ENCODE peak calls at places on chromosome 14, in eight cellular contexts. H is GM23248, Z is hepatocyte, E is GM23338, I is PC-3, Y is HCT116, V is OCI-LY7, R is MM.1S. J is an unnamed sample.

GRCh38 chr14:99579903-99580570 is 24.0 kb downstream of the CCDC85C start:
- DNase-seq in H (peak; percentile 45), Z (peak; percentile 77), E (peak; percentile 54), I (peak; percentile 96), Y (peak; percentile 47), V (peak; percentile 17), R (no peak), J (peak; percentile 65)

GRCh38 chr14:52602131-52602530 is 49.5 kb downstream of the GPR137C start:
- DNase-seq in H (no peak), Z (no peak), E (no peak), I (no peak), Y (no peak), V (no peak), R (no peak), J (no peak)

GRCh38 chr14:95320076-95320895 is 578 bp upstream of the CLMN start:
- DNase-seq in H (no peak), Z (no peak), E (peak; percentile 69), I (no peak), Y (no peak), V (peak; percentile 48), R (no peak), J (no peak)

GRCh38 chr14:87566986-87567385 is 426.0 kb downstream of the GALC start:
- DNase-seq in H (peak; percentile 3), Z (peak; percentile 27), E (peak; percentile 1), I (no peak), Y (no peak), V (no peak), R (no peak), J (no peak)

GRCh38 chr14:72416892-72417291 is 477.0 kb downstream of the DPF3 start:
- DNase-seq in H (no peak), Z (no peak), E (no peak), I (peak; percentile 47), Y (peak; percentile 34), V (peak; percentile 35), R (peak; percentile 81), J (no peak)

GRCh38 chr14:33707751-33708150 is 243.1 kb downstream of the EGLN3 start:
- DNase-seq in H (no peak), Z (no peak), E (no peak), I (no peak), Y (no peak), V (no peak), R (no peak), J (no peak)

GRCh38 chr14:68094158-68094557 is 274.6 kb downstream of the RAD51B start:
- DNase-seq in H (peak; percentile 20), Z (no peak), E (no peak), I (peak; percentile 42), Y (no peak), V (no peak), R (no peak), J (no peak)

GRCh38 chr14:69303086-69303485 is 43.1 kb downstream of the GALNT16 start:
- DNase-seq in H (no peak), Z (no peak), E (peak; percentile 33), I (no peak), Y (no peak), V (no peak), R (no peak), J (no peak)

GRCh38 chr14:56491299-56492285 is 88.0 kb upstream of the TMEM260 start:
- DNase-seq in H (peak; percentile 61), Z (peak; percentile 81), E (peak; percentile 97), I (peak; percentile 87), Y (peak; percentile 79), V (peak; percentile 62), R (peak; percentile 59), J (peak; percentile 91)

GRCh38 chr14:54529811-54530210 is 20.1 kb downstream of the CGRRF1 start:
- DNase-seq in H (peak; percentile 73), Z (no peak), E (no peak), I (peak; percentile 87), Y (no peak), V (no peak), R (no peak), J (no peak)

GRCh38 chr14:52974406-52974805 is 23.6 kb upstream of the FERMT2 start:
- DNase-seq in H (peak; percentile 15), Z (no peak), E (no peak), I (peak; percentile 54), Y (no peak), V (no peak), R (no peak), J (no peak)

GRCh38 chr14:99831915-99832314 is 38.7 kb downstream of the EML1 start:
- DNase-seq in H (no peak), Z (no peak), E (no peak), I (no peak), Y (no peak), V (no peak), R (no peak), J (no peak)

GRCh38 chr14:56687123-56687522 is 107.5 kb downstream of the TMEM260 start:
- DNase-seq in H (no peak), Z (no peak), E (no peak), I (peak; percentile 26), Y (no peak), V (no peak), R (no peak), J (no peak)

GRCh38 chr14:34983148-34983760 is 462 bp downstream of the SRP54 start:
- DNase-seq in H (no peak), Z (no peak), E (no peak), I (no peak), Y (no peak), V (no peak), R (peak; percentile 7), J (no peak)

GRCh38 chr14:104826197-104826857 is 25.4 kb downstream of the ZBTB42 start:
- DNase-seq in H (peak; percentile 87), Z (peak; percentile 94), E (peak; percentile 84), I (peak; percentile 90), Y (peak; percentile 47), V (peak; percentile 73), R (peak; percentile 62), J (peak; percentile 89)

GRCh38 chr14:49982522-49982951 is 89.7 kb downstream of the ARF6 start:
- DNase-seq in H (peak; percentile 94), Z (no peak), E (no peak), I (no peak), Y (no peak), V (no peak), R (no peak), J (no peak)
- H3K4me3 ChIP-seq in H (peak overlapping the region; percentile 51), Z (no peak overlapping the region), E (no peak overlapping the region), I (no peak overlapping the region), Y (no peak overlapping the region), V (no peak overlapping the region), R (no peak overlapping the region), J (no peak overlapping the region)

DNA sequence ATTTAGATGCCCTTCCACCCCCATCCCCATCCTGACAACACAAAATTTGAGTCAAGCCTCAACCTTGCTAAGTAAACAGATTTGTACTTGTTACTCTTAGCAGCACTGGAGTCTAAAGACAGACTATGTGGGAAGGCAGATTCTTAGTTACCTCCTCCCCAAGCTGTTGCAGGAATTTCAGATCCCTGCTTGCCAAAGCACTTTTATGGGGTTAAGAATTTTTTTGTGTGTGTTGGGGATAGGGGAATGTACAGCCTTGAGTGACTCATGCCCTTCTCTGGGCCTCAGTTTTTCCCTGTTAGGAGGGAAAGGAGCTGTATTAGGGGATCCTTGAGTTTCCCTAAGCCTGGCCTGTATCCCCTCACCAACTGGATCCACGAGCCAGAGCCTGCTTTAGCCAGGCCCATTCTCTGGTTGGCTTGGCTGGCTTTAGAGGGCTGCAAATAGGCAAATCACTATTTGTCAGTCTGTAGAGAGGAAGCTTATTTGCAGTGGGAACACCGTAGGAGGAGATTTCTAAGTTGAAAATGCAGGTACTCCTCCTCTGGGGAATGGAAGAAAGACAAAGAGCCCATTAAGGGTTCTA is 27.7 kb upstream of the RNU6-8 start:
- DNase-seq in H (peak; percentile 82), Z (no peak), E (no peak), I (peak; percentile 73), Y (no peak), V (no peak), R (no peak), J (no peak)
- H3K4me2 ChIP-seq in H (peak overlapping the region; percentile 54), Z (no peak overlapping the region), E (no peak overlapping the region), I (peak overlapping the region; percentile 72), Y (no peak overlapping the region), V (no peak overlapping the region), R (no peak overlapping the region), J (no peak overlapping the region)

GRCh38 chr14:24556756-24557155 is 19.3 kb downstream of the CTSG start:
- DNase-seq in H (peak; percentile 38), Z (no peak), E (no peak), I (peak; percentile 35), Y (no peak), V (no peak), R (peak; percentile 72), J (no peak)
- TF ChIP-seq EZH2phosphoT487 in H (no peak), Z (no peak), E (no peak), I (no peak), Y (no peak), V (no peak), R (no peak), J (no peak)

DNA sequence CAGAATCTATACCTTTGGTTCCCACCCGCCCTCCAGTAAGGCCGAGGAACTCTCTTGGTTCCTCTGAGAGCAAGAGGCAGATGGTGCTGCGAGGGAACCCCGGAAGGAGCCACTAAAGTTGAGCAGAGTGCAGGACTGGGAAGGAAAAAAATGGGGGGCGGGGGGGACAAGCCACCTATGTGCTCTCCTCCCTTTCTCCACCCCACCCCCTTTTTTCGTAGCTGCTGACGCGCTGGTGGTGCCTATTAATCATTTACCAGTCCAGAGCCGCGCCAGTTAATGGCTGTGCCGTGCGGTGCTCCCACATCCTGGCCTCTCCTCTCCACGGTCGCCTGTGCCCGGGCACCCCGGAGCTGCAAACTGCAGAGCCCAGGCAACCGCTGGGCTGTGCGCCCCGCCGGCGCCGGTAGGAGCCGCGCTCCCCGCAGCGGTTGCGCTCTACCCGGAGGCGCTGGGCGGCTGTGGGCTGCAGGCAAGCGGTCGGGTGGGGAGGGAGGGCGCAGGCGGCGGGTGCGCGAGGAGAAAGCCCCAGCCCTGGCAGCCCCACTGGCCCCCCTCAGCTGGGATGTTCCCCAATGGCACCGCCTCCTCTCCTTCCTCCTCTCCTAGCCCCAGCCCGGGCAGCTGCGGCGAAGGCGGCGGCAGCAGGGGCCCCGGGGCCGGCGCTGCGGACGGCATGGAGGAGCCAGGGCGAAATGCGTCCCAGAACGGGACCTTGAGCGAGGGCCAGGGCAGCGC is 1.3 kb downstream of the SSTR1 start:
- DNase-seq in H (peak; percentile 90), Z (peak; percentile 84), E (peak; percentile 70), I (no peak), Y (no peak), V (no peak), R (no peak), J (peak; percentile 63)
- H3K4me3 ChIP-seq in H (peak overlapping the region; percentile 89), Z (peak overlapping the region; percentile 41), E (peak overlapping the region; percentile 51), I (peak overlapping the region; percentile 62), Y (no peak overlapping the region), V (no peak overlapping the region), R (no peak overlapping the region), J (peak overlapping the region; percentile 51)

GRCh38 chr14:103164006-103164405 is 40.7 kb downstream of the TNFAIP2 start:
- DNase-seq in H (no peak), Z (no peak), E (no peak), I (no peak), Y (no peak), V (no peak), R (no peak), J (no peak)

GRCh38 chr14:103161054-103161397 is 37.8 kb downstream of the TNFAIP2 start:
- DNase-seq in H (peak; percentile 55), Z (no peak), E (no peak), I (peak; percentile 41), Y (no peak), V (no peak), R (no peak), J (no peak)

GRCh38 chr14:103164786-103165185 is 41.5 kb downstream of the TNFAIP2 start:
- DNase-seq in H (no peak), Z (no peak), E (no peak), I (no peak), Y (no peak), V (no peak), R (no peak), J (no peak)

GRCh38 chr14:103163199-103163598 is 39.9 kb downstream of the TNFAIP2 start:
- DNase-seq in H (no peak), Z (no peak), E (no peak), I (no peak), Y (no peak), V (no peak), R (no peak), J (no peak)

GRCh38 chr14:103165323-103165722 is 42.1 kb downstream of the TNFAIP2 start:
- DNase-seq in H (no peak), Z (no peak), E (no peak), I (no peak), Y (no peak), V (no peak), R (no peak), J (no peak)
- H3K4me2 ChIP-seq in H (no peak overlapping the region), Z (no peak overlapping the region), E (no peak overlapping the region), I (no peak overlapping the region), Y (no peak overlapping the region), V (no peak overlapping the region), R (no peak overlapping the region), J (no peak overlapping the region)